ENCODE peak calls at places on chromosomes 13 and 19, in nine cellular contexts. N is stimulated activated CD4-positive, alpha-beta T cell treated with anti-CD3 and anti-CD28 coated beads, Interleukin-4, amount 100 ng/mL, for 24 hours; T is left lung; G is body of pancreas; P is NCI-H524; C is activated gamma-delta T cell; R is cardiac muscle cell; A is NCI-H1694 treated with DMSO at 0.1 percent for 48 hours; Z is progenitor cell of endocrine pancreas. V is an unnamed sample.
A peak's percentile ranks its signal among the peaks of the same experiment; 100 is the strongest.

GRCh38 chr19:1066251-1066747 is 668 bp upstream of the ARHGAP45 start:
- DNase-seq in N (no peak), T (no peak), G (no peak), P (no peak), C (no peak), R (no peak), A (no peak), Z (no peak), V (peak; percentile 76)

GRCh38 chr19:7540761-7541480 is 5.4 kb downstream of the PNPLA6 start:
- DNase-seq in N (peak; percentile 41), T (no peak), G (no peak), P (no peak), C (no peak), R (peak; percentile 19), A (no peak), Z (no peak), V (peak; percentile 91)

GRCh38 chr19:49614096-49614857 is 23.3 kb downstream of the PRR12 start:
- DNase-seq in N (peak; percentile 17), T (no peak), G (no peak), P (no peak), C (no peak), R (peak; percentile 68), A (no peak), Z (no peak), V (no peak)

GRCh38 chr19:14632286-14632685 is 42.4 kb downstream of the ADGRE3 start:
- DNase-seq in N (no peak), T (no peak), G (no peak), P (peak; percentile 33), C (no peak), R (peak; percentile 13), A (no peak), Z (no peak), V (peak; percentile 68)

GRCh38 chr13:20704459-20705069 is 1.1 kb downstream of the IL17D start:
- DNase-seq in N (no peak), T (no peak), G (no peak), P (no peak), C (no peak), R (no peak), A (no peak), Z (no peak), V (no peak)

GRCh38 chr13:76016799-76017198 is 380.7 kb downstream of the LMO7 start:
- DNase-seq in N (no peak), T (no peak), G (no peak), P (peak; percentile 51), C (no peak), R (peak; percentile 40), A (no peak), Z (no peak), V (peak; percentile 55)

GRCh38 chr13:36313047-36313969 is 15.7 kb upstream of the CCDC169 start:
- DNase-seq in N (no peak), T (no peak), G (no peak), P (no peak), C (no peak), R (no peak), A (no peak), Z (no peak), V (no peak)

GRCh38 chr19:55529636-55530230 is 7.2 kb downstream of the SBK2 start:
- DNase-seq in N (no peak), T (no peak), G (no peak), P (no peak), C (no peak), R (no peak), A (no peak), Z (no peak), V (no peak)

GRCh38 chr19:30253581-30253996 is 118.6 kb upstream of the ZNF536 start:
- DNase-seq in N (no peak), T (no peak), G (no peak), P (no peak), C (no peak), R (no peak), A (no peak), Z (no peak), V (no peak)

GRCh38 chr13:79799049-79799448 is 318.1 kb downstream of the NDFIP2 start:
- DNase-seq in N (no peak), T (no peak), G (no peak), P (no peak), C (no peak), R (no peak), A (peak; percentile 79), Z (no peak), V (no peak)